ENCODE peak calls at places on chromosomes 2 and 18, in four cellular contexts. Z is SK-N-SH, X is left ventricle myocardium inferior, P is coronary artery. H is an unnamed sample.

GRCh38 chr2:122070241-122070731 is 314.8 kb downstream of the TSN start:
- DNase-seq in Z (no peak), X (no peak), P (no peak), H (no peak)

GRCh38 chr2:45439788-45440773 is 171.0 kb downstream of the SRBD1 start:
- DNase-seq in Z (peak; percentile 28), X (no peak), P (no peak), H (no peak)

GRCh38 chr2:54148391-54148790 is 33.0 kb downstream of the ACYP2 start:
- DNase-seq in Z (no peak), X (no peak), P (no peak), H (no peak)

GRCh38 chr2:217609952-217610351 is 392.8 kb downstream of the TNS1 start:
- DNase-seq in Z (no peak), X (no peak), P (no peak), H (no peak)

GRCh38 chr18:3540805-3541548 is 91.0 kb downstream of the TGIF1 start:
- DNase-seq in Z (no peak), X (no peak), P (no peak), H (no peak)

GRCh38 chr2:52879561-52879960 is 888.0 kb upstream of the CHAC2 start:
- DNase-seq in Z (no peak), X (no peak), P (no peak), H (no peak)

GRCh38 chr2:106584304-106584954 is 97.3 kb downstream of the CD8B2 start:
- DNase-seq in Z (no peak), X (no peak), P (no peak), H (no peak)

GRCh38 chr2:120761164-120761861 is 25.6 kb downstream of the GLI2 start:
- DNase-seq in Z (no peak), X (no peak), P (peak; percentile 52), H (no peak)

GRCh38 chr2:120349125-120349921 is 3.4 kb downstream of the INHBB start:
- DNase-seq in Z (no peak), X (no peak), P (no peak), H (no peak)

GRCh38 chr2:238096311-238097011 is 3.7 kb upstream of the ESPNL start:
- DNase-seq in Z (peak; percentile 27), X (no peak), P (no peak), H (no peak)

GRCh38 chr2:45962522-45962921 is 311.0 kb downstream of the PRKCE start:
- DNase-seq in Z (peak; percentile 68), X (peak; percentile 72), P (peak; percentile 79), H (no peak)

GRCh38 chr2:42089340-42089925 is 41.6 kb downstream of the PKDCC start:
- DNase-seq in Z (peak; percentile 64), X (peak; percentile 72), P (no peak), H (no peak)

GRCh38 chr2:161029321-161029720 is 130.9 kb upstream of the TANK start:
- DNase-seq in Z (no peak), X (no peak), P (no peak), H (no peak)

GRCh38 chr2:159968282-159968900 is 94.0 kb downstream of the PLA2R1 start:
- DNase-seq in Z (peak; percentile 39), X (no peak), P (no peak), H (peak; percentile 34)

GRCh38 chr2:19050354-19050753 is 308.1 kb downstream of the OSR1 start:
- DNase-seq in Z (no peak), X (no peak), P (no peak), H (no peak)

GRCh38 chr2:240619506-240620148 is 5.7 kb upstream of the GPR35 start:
- DNase-seq in Z (no peak), X (peak; percentile 5), P (no peak), H (no peak)

GRCh38 chr2:207394812-207395534 is 134.8 kb upstream of the CREB1 start:
- DNase-seq in Z (no peak), X (no peak), P (no peak), H (peak; percentile 62)

GRCh38 chr18:13562494-13563029 is 163.8 kb downstream of the FAM210A start:
- DNase-seq in Z (no peak), X (no peak), P (no peak), H (no peak)

GRCh38 chr18:3411854-3412268 is 38.1 kb upstream of the TGIF1 start:
- DNase-seq in Z (no peak), X (peak; percentile 34), P (no peak), H (no peak)

GRCh38 chr2:225042800-225043167 is 516 bp upstream of the DOCK10 start:
- DNase-seq in Z (no peak), X (no peak), P (no peak), H (no peak)

GRCh38 chr2:54228945-54229344 is 27.1 kb downstream of the TSPYL6 start:
- DNase-seq in Z (peak; percentile 38), X (peak; percentile 24), P (no peak), H (no peak)

GRCh38 chr18:23943903-23944624 is 70.5 kb upstream of the TTC39C start:
- DNase-seq in Z (no peak), X (no peak), P (no peak), H (peak; percentile 96)

GRCh38 chr2:238279324-238279682 is 9.1 kb downstream of the PER2 start:
- DNase-seq in Z (no peak), X (no peak), P (no peak), H (no peak)

GRCh38 chr2:25712455-25712854 is 39.1 kb upstream of the DTNB start:
- DNase-seq in Z (no peak), X (no peak), P (no peak), H (no peak)

GRCh38 chr2:133854603-133855200 is 286.4 kb upstream of the NCKAP5 start:
- DNase-seq in Z (no peak), X (no peak), P (no peak), H (no peak)

GRCh38 chr18:39945076-39945475 is 2010.0 kb upstream of the PIK3C3 start:
- DNase-seq in Z (no peak), X (no peak), P (no peak), H (no peak)

GRCh38 chr18:42052137-42052708 is 97.2 kb downstream of the PIK3C3 start:
- DNase-seq in Z (peak; percentile 9), X (no peak), P (no peak), H (no peak)

GRCh38 chr2:126971481-126972271 is 73.0 kb downstream of the TEX51 start:
- DNase-seq in Z (peak; percentile 92), X (peak; percentile 56), P (no peak), H (no peak)

GRCh38 chr2:3712841-3713503 is 9.6 kb downstream of the DCDC2C start:
- DNase-seq in Z (no peak), X (no peak), P (no peak), H (no peak)

GRCh38 chr18:11887305-11888262 is 20.5 kb downstream of the MPPE1 start:
- DNase-seq in Z (no peak), X (no peak), P (no peak), H (no peak)

GRCh38 chr18:31978616-31979015 is 35.7 kb upstream of the TRAPPC8 start:
- DNase-seq in Z (no peak), X (no peak), P (no peak), H (no peak)

GRCh38 chr2:80102026-80102425 is 202.5 kb downstream of the LRRTM1 start:
- DNase-seq in Z (no peak), X (no peak), P (no peak), H (no peak)

GRCh38 chr18:8701546-8702118 is 3.7 kb upstream of the MTCL1 start:
- DNase-seq in Z (peak; percentile 34), X (no peak), P (no peak), H (no peak)

GRCh38 chr2:40260437-40260836 is 191.5 kb downstream of the SLC8A1 start:
- DNase-seq in Z (no peak), X (no peak), P (no peak), H (no peak)

GRCh38 chr2:3492951-3493609 is 26.3 kb downstream of the ADI1 start:
- DNase-seq in Z (peak; percentile 37), X (no peak), P (peak; percentile 92), H (no peak)

GRCh38 chr18:23515911-23516546 is 12.7 kb downstream of the RMC1 start:
- DNase-seq in Z (peak; percentile 81), X (peak; percentile 65), P (no peak), H (peak; percentile 26)

GRCh38 chr2:102451968-102452367 is 21.1 kb upstream of the SLC9A4 start:
- DNase-seq in Z (no peak), X (no peak), P (no peak), H (no peak)

GRCh38 chr2:23520256-23520655 is 135.3 kb downstream of the KLHL29 start:
- DNase-seq in Z (no peak), X (no peak), P (no peak), H (no peak)

GRCh38 chr18:68215931-68216330 is 499.0 kb downstream of the TMX3 start:
- DNase-seq in Z (no peak), X (no peak), P (no peak), H (no peak)

DNA sequence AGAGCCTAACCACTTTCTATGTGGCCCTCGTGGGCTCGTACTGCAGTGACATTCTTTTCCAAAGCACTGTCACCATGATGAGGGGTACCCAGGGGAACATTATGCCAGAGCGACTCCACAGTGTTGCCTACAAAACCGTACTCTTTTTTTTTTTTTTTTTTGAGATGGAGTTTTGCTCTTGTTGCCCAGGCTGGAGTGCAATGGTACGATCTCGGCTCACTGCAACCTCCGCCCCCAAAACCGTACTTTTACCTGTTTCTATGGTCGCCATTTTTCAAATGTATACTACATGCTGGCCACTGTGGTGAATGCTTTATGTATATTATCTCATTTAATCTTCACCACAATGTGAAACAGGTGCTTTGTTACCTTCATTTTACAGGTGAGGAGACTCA is 4.3 kb downstream of the PLEK start:
- DNase-seq in Z (no peak), X (no peak), P (no peak), H (no peak)
- H3K4me3 ChIP-seq in Z (no peak overlapping the region), X (no peak overlapping the region), P (no peak overlapping the region), H (no peak overlapping the region)

GRCh38 chr2:236526459-236527197 is 43.0 kb upstream of the ACKR3 start:
- DNase-seq in Z (no peak), X (no peak), P (no peak), H (no peak)
- TF ChIP-seq CTCF in Z (no peak), X (no peak), P (no peak), H (no peak)

GRCh38 chr2:239318790-239319189 is 82.0 kb downstream of the HDAC4 start:
- DNase-seq in Z (no peak), X (no peak), P (peak; percentile 46), H (no peak)
- H3K4me3 ChIP-seq in Z (no peak overlapping the region), X (peak overlapping the region; percentile 57), P (peak overlapping the region; percentile 43), H (no peak overlapping the region)

DNA sequence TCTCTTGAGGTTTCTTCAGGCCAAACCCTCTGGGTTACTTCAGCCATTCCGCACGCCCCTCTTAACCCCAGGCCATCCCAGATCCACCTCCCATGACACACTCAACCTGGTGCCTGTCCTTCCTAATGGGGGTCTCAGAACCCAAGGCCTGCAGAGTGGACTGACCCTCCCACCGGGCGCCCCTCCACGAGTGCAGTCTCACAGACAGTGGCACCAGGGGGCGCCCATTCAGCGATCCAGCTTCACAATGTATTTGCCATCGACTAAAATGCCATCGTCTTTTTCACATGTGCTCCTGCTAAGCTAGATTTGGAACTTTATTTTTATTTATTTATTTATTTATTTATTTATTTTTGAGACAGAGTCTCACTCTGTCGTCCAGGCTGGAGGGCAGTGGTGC is 38.5 kb downstream of the INPP5D start:
- DNase-seq in Z (peak; percentile 60), X (no peak), P (no peak), H (no peak)
- TF ChIP-seq CTCF in Z (peak; percentile 46), X (peak; percentile 53), P (no peak), H (peak; percentile 53)

GRCh38 chr18:36724591-36725001 is 104.2 kb downstream of the TPGS2 start:
- DNase-seq in Z (no peak), X (no peak), P (no peak), H (no peak)
- H3K4me3 ChIP-seq in Z (no peak overlapping the region), X (no peak overlapping the region), P (peak overlapping the region; percentile 48), H (no peak overlapping the region)

GRCh38 chr2:88950010-88950409 is 258.5 kb downstream of the RPIA start:
- DNase-seq in Z (no peak), X (no peak), P (no peak), H (no peak)
- TF ChIP-seq CTCF in Z (peak; percentile 46), X (peak; percentile 55), P (no peak), H (peak; percentile 51)

H was measured in retinal pigment epithelial cell.